ENCODE peak calls at places on chromosomes 3 and 15, in seven cellular contexts. K is activated naive CD8-positive, alpha-beta T cell treated with anti-CD3 and anti-CD28 coated beads, Interleukin-2, amount 50 U/mL, for 16 hours; Y is endothelial cell; N is cardiac muscle cell; P is T-cell; C is NCI-H1436; H is psoas muscle. A is an unnamed sample.

GRCh38 chr3:23620044-23620443 is 185.7 kb upstream of the UBE2E1 start:
- DNase-seq in K (no peak), Y (no peak), N (no peak), P (no peak), C (no peak), H (no peak), A (no peak)

GRCh38 chr3:177345049-177345972 is 148.0 kb upstream of the TBL1XR1 start:
- DNase-seq in K (peak), Y (peak), N (peak), P (no peak), C (peak), H (peak), A (peak)

GRCh38 chr3:160837394-160837975 is 81.5 kb downstream of the PPM1L start:
- DNase-seq in K (no peak), Y (no peak), N (no peak), P (no peak), C (no peak), H (no peak), A (peak)

GRCh38 chr3:15439476-15439875 is 12.1 kb downstream of the EAF1 start:
- DNase-seq in K (no peak), Y (no peak), N (no peak), P (no peak), C (no peak), H (no peak), A (no peak)

GRCh38 chr3:156030735-156031134 is 89.6 kb upstream of the KCNAB1 start:
- DNase-seq in K (no peak), Y (no peak), N (no peak), P (no peak), C (no peak), H (no peak), A (no peak)

GRCh38 chr3:121855555-121855954 is 20.5 kb downstream of the EAF2 start:
- DNase-seq in K (no peak), Y (no peak), N (peak), P (no peak), C (peak), H (no peak), A (no peak)

GRCh38 chr3:112635674-112636073 is 5.3 kb downstream of the CCDC80 start:
- DNase-seq in K (no peak), Y (no peak), N (peak), P (no peak), C (no peak), H (no peak), A (no peak)

GRCh38 chr15:49145651-49146609 is 9.5 kb downstream of the COPS2 start:
- DNase-seq in K (no peak), Y (peak), N (peak), P (peak), C (peak), H (no peak), A (peak)

GRCh38 chr3:128407986-128408692 is 58.6 kb downstream of the DNAJB8 start:
- DNase-seq in K (no peak), Y (no peak), N (no peak), P (no peak), C (no peak), H (no peak), A (no peak)

GRCh38 chr3:9020396-9020795 is 57.1 kb upstream of the RAD18 start:
- DNase-seq in K (no peak), Y (no peak), N (no peak), P (no peak), C (no peak), H (no peak), A (no peak)

GRCh38 chr3:42509111-42509510 is 6.7 kb downstream of the VIPR1 start:
- DNase-seq in K (no peak), Y (no peak), N (no peak), P (no peak), C (no peak), H (no peak), A (no peak)

GRCh38 chr3:31732548-31732947 is 199.8 kb downstream of the STT3B start:
- DNase-seq in K (no peak), Y (no peak), N (peak), P (no peak), C (no peak), H (no peak), A (no peak)

GRCh38 chr15:100338971-100339444 is 2.8 kb downstream of the ADAMTS17 start:
- DNase-seq in K (no peak), Y (peak), N (peak), P (peak), C (peak), H (peak), A (peak)

GRCh38 chr15:81387629-81388430 is 13.8 kb upstream of the TMC3 start:
- DNase-seq in K (no peak), Y (no peak), N (no peak), P (no peak), C (no peak), H (no peak), A (no peak)

GRCh38 chr3:148955544-148956346 is 35.6 kb upstream of the GYG1 start:
- DNase-seq in K (no peak), Y (peak), N (peak), P (no peak), C (peak), H (peak), A (no peak)

GRCh38 chr3:114380233-114380645 is 86.4 kb downstream of the TIGIT start:
- DNase-seq in K (no peak), Y (no peak), N (peak), P (no peak), C (no peak), H (peak), A (no peak)

GRCh38 chr15:75368689-75369239 is 357 bp upstream of the MAN2C1 start:
- DNase-seq in K (no peak), Y (no peak), N (no peak), P (no peak), C (no peak), H (no peak), A (no peak)

GRCh38 chr3:88131695-88132094 is 18.1 kb upstream of the C3orf38 start:
- DNase-seq in K (no peak), Y (no peak), N (no peak), P (no peak), C (no peak), H (no peak), A (no peak)

GRCh38 chr3:9386060-9386459 is 11.4 kb upstream of the SETD5 start:
- DNase-seq in K (no peak), Y (no peak), N (no peak), P (no peak), C (no peak), H (no peak), A (no peak)

GRCh38 chr3:172138031-172138538 is 98.7 kb downstream of the FNDC3B start:
- DNase-seq in K (no peak), Y (no peak), N (no peak), P (no peak), C (no peak), H (no peak), A (no peak)

GRCh38 chr3:160444411-160444810 is 5.2 kb downstream of the TRIM59 start:
- DNase-seq in K (no peak), Y (no peak), N (no peak), P (no peak), C (no peak), H (no peak), A (no peak)

GRCh38 chr15:72116680-72117447 is 1.1 kb downstream of the MYO9A start:
- DNase-seq in K (no peak), Y (peak), N (peak), P (no peak), C (no peak), H (peak), A (peak)

GRCh38 chr3:98770261-98771039 is 7.3 kb downstream of the ST3GAL6 start:
- DNase-seq in K (no peak), Y (no peak), N (no peak), P (peak), C (no peak), H (peak), A (no peak)

GRCh38 chr15:39025331-39025730 is 460.7 kb upstream of the RASGRP1 start:
- DNase-seq in K (no peak), Y (no peak), N (no peak), P (no peak), C (no peak), H (peak), A (no peak)

GRCh38 chr15:39642011-39642640 is 61.2 kb downstream of the THBS1 start:
- DNase-seq in K (no peak), Y (no peak), N (peak), P (no peak), C (no peak), H (no peak), A (no peak)

GRCh38 chr3:144424606-144425005 is 453.0 kb downstream of the DIPK2A start:
- DNase-seq in K (no peak), Y (no peak), N (no peak), P (no peak), C (no peak), H (no peak), A (no peak)

GRCh38 chr3:143559291-143559690 is 289.0 kb downstream of the SLC9A9 start:
- DNase-seq in K (no peak), Y (no peak), N (no peak), P (no peak), C (no peak), H (no peak), A (no peak)

GRCh38 chr3:182259579-182259978 is 533.7 kb upstream of the ATP11B start:
- DNase-seq in K (no peak), Y (peak), N (peak), P (no peak), C (no peak), H (no peak), A (no peak)

GRCh38 chr3:165206454-165207266 is 10.5 kb upstream of the SLITRK3 start:
- DNase-seq in K (no peak), Y (peak), N (peak), P (no peak), C (peak), H (peak), A (peak)

GRCh38 chr15:59410448-59410896 is 27.5 kb upstream of the FAM81A start:
- DNase-seq in K (no peak), Y (no peak), N (no peak), P (no peak), C (no peak), H (no peak), A (no peak)

A was measured in HL-60.